ENCODE peak calls at places on chromosomes 13 and 19, in eight cellular contexts. L is fibroblast of lung, D is H9, U is psoas muscle, A is Calu3, K is AG09319, E is mucosa of descending colon, H is IMR-90. I is an unnamed sample.

GRCh38 chr13:97538193-97538592 is 104.2 kb downstream of the RAP2A start:
- DNase-seq in A (no peak), L (no peak), H (no peak), K (no peak), D (no peak), U (no peak), E (no peak), I (no peak)

GRCh38 chr13:30019648-30020626 is 169.5 kb upstream of the UBL3 start:
- DNase-seq in H (no peak), E (no peak), L (no peak), U (no peak), D (no peak), K (no peak), A (no peak), I (no peak)

GRCh38 chr19:19461306-19461670 is 54.1 kb downstream of the TSSK6 start:
- DNase-seq in K (no peak), H (no peak), U (no peak), L (no peak), E (no peak), A (no peak), D (no peak), I (no peak)

GRCh38 chr13:20902438-20903163 is at the start of gene XPO4:
- DNase-seq in D (peak), L (peak), K (peak), U (peak), E (peak), A (peak), H (peak), I (peak)

GRCh38 chr19:55698256-55698655 is 23.2 kb downstream of the EPN1 start:
- DNase-seq in D (no peak), U (no peak), E (no peak), H (no peak), L (no peak), A (no peak), K (no peak), I (no peak)

GRCh38 chr13:110387451-110388140 is 80.5 kb downstream of the COL4A2 start:
- DNase-seq in H (peak), A (no peak), U (peak), L (no peak), E (no peak), D (peak), K (no peak), I (no peak)

GRCh38 chr13:26679945-26680516 is 80.6 kb downstream of the GPR12 start:
- DNase-seq in A (no peak), D (peak), E (no peak), H (peak), K (no peak), L (peak), U (no peak), I (no peak)

GRCh38 chr19:4866595-4867424 is 657 bp downstream of the PLIN3 start:
- DNase-seq in L (peak), D (peak), H (peak), A (peak), U (peak), E (peak), K (no peak), I (peak)

GRCh38 chr13:108575430-108575829 is 54.0 kb upstream of the MYO16 start:
- DNase-seq in D (no peak), E (no peak), K (no peak), H (no peak), U (no peak), L (no peak), A (no peak), I (no peak)

GRCh38 chr13:111423168-111423785 is 102.8 kb downstream of the TEX29 start:
- DNase-seq in H (no peak), K (no peak), D (no peak), E (no peak), L (no peak), A (peak), U (no peak), I (no peak)

GRCh38 chr13:30862707-30863106 is 43.4 kb upstream of the MEDAG start:
- DNase-seq in A (no peak), H (no peak), U (peak), K (no peak), L (peak), E (peak), D (no peak), I (no peak)

GRCh38 chr13:91988331-91988730 is 589.9 kb downstream of the GPC5 start:
- DNase-seq in A (no peak), L (no peak), E (no peak), U (no peak), H (no peak), D (no peak), K (no peak), I (no peak)

DNA sequence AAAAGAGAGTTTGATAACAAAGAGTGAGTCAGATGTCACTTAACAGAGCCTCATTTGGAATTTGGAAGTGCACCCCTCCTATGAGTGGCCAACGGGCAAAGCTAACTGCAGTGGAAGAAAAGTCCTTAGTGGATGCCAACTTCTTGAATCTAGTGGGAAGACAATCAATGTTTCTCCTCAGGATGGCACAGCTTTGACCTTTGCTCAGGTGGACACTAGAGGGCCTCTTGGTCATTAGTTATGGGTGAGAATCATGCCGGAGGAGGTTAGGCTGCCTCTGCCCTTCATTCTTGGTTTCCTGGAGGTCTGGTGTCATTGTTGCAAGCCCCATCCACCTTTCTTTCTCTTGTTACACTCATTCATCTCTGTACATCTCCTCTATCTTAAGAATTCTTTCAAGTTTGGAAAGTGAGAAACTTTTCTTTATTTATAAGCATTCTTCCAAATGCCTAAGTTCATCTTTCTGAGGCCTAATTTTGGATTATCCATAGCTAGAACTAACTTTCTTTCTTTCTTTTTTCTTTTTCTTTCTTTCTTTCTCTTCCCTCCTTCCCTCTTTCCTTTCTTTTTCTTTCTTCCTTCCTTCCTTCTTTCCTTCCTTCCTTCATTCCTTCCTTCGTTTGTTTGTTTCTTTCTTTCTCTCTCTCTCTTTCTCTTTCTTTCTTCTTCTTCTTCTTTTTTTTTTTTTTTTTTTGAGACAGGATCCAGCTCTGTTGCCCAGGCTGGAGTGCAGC is 327.2 kb upstream of the TSHZ3 start:
- DNase-seq in H (no peak), E (no peak), U (no peak), K (no peak), A (no peak), L (peak), D (peak), I (no peak)
- TF ChIP-seq CTCF in H (no peak), E (no peak), U (no peak), K (no peak), A (no peak), L (no peak), D (peak), I (peak)

DNA sequence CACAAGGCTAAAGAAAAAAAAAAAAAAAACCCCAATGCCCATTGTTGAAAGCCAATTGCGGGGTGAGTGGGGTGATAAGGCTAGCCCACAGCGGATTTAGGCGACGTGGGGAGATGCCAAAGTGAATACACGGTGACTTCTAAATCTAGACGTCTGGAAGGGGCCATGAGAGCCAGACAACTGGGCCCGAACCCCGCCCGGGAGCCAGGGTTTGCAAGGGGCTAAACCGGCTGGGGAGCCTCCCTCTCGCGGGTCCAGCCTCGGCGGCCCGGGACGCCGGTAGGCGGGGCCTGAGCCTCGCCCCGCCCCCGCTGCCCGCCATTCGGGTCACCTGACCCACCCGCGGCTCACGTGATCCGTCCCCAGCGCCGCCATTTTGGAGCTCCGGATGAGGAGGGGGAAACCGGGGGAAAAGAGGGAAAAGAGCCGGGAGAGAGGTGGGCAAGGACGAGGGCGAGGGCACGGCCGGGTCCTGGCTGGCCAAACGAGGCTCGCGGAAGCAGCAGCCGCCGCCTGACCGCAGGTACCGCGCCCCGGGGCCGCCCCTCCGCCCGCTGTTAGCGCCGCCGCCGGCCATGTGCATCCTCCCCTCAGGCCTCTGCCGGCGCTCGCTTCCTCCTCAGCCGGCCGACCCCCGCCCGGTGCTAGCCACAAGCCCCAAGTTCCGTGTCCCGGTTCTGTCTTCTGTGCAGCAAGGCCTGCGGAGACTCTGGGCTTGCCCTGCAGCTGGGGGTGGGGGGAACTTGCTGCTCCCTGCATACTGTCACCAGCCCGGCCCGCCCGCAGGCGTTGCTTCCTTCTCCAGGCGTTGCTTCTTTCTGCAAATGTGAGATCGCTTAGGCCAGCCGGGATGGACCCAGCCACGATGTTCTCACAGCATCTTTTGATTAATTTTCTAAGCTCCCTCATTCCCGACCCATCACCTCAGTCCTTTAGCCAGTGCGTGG is at the start of gene ZNF507:
- DNase-seq in H (peak), E (peak), L (peak), A (peak), D (peak), U (peak), K (no peak), I (peak)
- TF ChIP-seq CTCF in H (peak), E (no peak), L (no peak), A (no peak), D (no peak), U (peak), K (no peak), I (peak)

DNA sequence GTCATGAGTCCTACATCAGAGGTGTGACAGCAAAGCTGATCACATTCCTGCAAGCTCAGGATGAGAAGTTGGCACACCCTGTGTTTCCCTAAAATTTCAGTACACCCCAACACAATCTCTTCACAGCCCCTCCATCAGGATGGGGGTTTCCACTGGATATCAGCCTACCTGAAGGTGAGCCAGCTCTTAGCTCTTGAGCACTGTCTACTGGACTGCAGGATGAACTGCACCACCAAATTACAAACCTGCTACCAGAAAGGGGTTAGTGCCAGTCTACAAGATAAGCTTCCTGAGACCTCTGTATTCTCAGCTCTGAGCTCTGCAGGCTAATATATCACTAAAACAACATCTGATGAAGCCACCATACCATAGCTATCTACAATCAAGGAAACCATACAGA is 1616.2 kb upstream of the SPRY2 start:
- DNase-seq in D (peak), L (no peak), A (no peak), U (no peak), K (no peak), E (no peak), H (no peak), I (no peak)
- TF ChIP-seq CTCF in D (peak), L (no peak), A (no peak), U (no peak), K (no peak), E (no peak), H (no peak), I (no peak)

GRCh38 chr13:93689333-93689732 is 462.7 kb downstream of the GPC6 start:
- DNase-seq in H (peak), A (no peak), E (no peak), D (no peak), U (no peak), K (no peak), L (peak), I (no peak)

GRCh38 chr13:93687261-93687660 is 460.7 kb downstream of the GPC6 start:
- DNase-seq in L (peak), A (no peak), K (no peak), U (no peak), H (peak), D (no peak), E (no peak), I (no peak)

GRCh38 chr13:93690139-93690538 is 463.5 kb downstream of the GPC6 start:
- DNase-seq in A (no peak), K (no peak), H (peak), U (no peak), D (no peak), L (no peak), E (no peak), I (no peak)

GRCh38 chr13:93685900-93686299 is 459.3 kb downstream of the GPC6 start:
- DNase-seq in A (no peak), H (no peak), D (no peak), K (no peak), E (no peak), U (no peak), L (no peak), I (no peak)

GRCh38 chr13:93686399-93686798 is 459.8 kb downstream of the GPC6 start:
- DNase-seq in E (no peak), A (no peak), K (no peak), H (no peak), L (no peak), D (no peak), U (no peak), I (no peak)
- TF ChIP-seq CTCF in E (no peak), A (no peak), K (no peak), H (no peak), L (no peak), D (no peak), U (no peak), I (no peak)

I was measured in right lobe of liver.